ENCODE peak calls at places on chromosomes 7 and 10, in ten cellular contexts. J is IMR-90, N is Peyer's patch, F is stomach, P is transverse colon, V is body of pancreas, B is endothelial cell of umbilical vein, W is suprapubic skin, I is ovary, C is heart left ventricle. E is an unnamed sample. For H3K36me3, the result is how much of the 10 kb centered on the place peaks cover.

GRCh38 chr7:6423942-6424701 is 23.6 kb downstream of the DAGLB start:
- DNase-seq in J (no peak), N (no peak), F (peak), P (peak), V (no peak), B (no peak), W (no peak), I (no peak), C (peak), E (no peak)

GRCh38 chr7:132395375-132395774 is 180.9 kb downstream of the PLXNA4 start:
- DNase-seq in J (no peak), N (no peak), F (no peak), P (no peak), V (no peak), B (no peak), W (no peak), I (no peak), C (no peak), E (no peak)

GRCh38 chr10:132502544-132503300 is 34.9 kb upstream of the INPP5A start:
- DNase-seq in J (no peak), N (no peak), F (no peak), P (no peak), V (no peak), B (no peak), W (peak), I (no peak), C (no peak), E (no peak)

GRCh38 chr7:47416454-47417121 is 165.3 kb downstream of the TNS3 start:
- DNase-seq in J (no peak), N (no peak), F (no peak), P (no peak), V (peak), B (no peak), W (peak), I (no peak), C (no peak), E (no peak)

GRCh38 chr7:117332031-117332430 is 9.2 kb upstream of the WNT2 start:
- DNase-seq in J (no peak), N (no peak), F (no peak), P (no peak), V (no peak), B (no peak), W (no peak), I (no peak), C (no peak), E (no peak)

GRCh38 chr10:101895781-101896180 is 52.2 kb upstream of the KCNIP2 start:
- DNase-seq in J (no peak), N (no peak), F (no peak), P (no peak), V (no peak), B (no peak), W (no peak), I (no peak), C (no peak), E (no peak)

GRCh38 chr10:34739915-34740314 is 75.2 kb downstream of the PARD3 start:
- DNase-seq in J (peak), N (peak), F (peak), P (peak), V (peak), B (peak), W (no peak), I (peak), C (peak), E (peak)

GRCh38 chr7:135650831-135651573 is 11.3 kb upstream of the STMP1 start:
- DNase-seq in J (peak), N (no peak), F (no peak), P (no peak), V (no peak), B (no peak), W (no peak), I (no peak), C (no peak), E (peak)

GRCh38 chr7:123974326-123974908 is 49.4 kb downstream of the SPAM1 start:
- DNase-seq in J (no peak), N (no peak), F (no peak), P (no peak), V (no peak), B (no peak), W (no peak), I (no peak), C (no peak), E (no peak)

GRCh38 chr7:1508277-1508758 is 4.1 kb upstream of the INTS1 start:
- DNase-seq in J (no peak), N (no peak), F (no peak), P (no peak), V (peak), B (no peak), W (no peak), I (no peak), C (no peak), E (no peak)

GRCh38 chr7:2738766-2739549 is 51.0 kb downstream of the AMZ1 start:
- DNase-seq in J (no peak), N (peak), F (peak), P (no peak), V (no peak), B (no peak), W (no peak), I (peak), C (no peak), E (no peak)

GRCh38 chr10:132204781-132205473 is 18.2 kb downstream of the DPYSL4 start:
- DNase-seq in J (no peak), N (no peak), F (no peak), P (no peak), V (no peak), B (no peak), W (no peak), I (no peak), C (peak), E (no peak)

GRCh38 chr10:102262744-102263370 is 17.5 kb downstream of the GBF1 start:
- DNase-seq in J (no peak), N (no peak), F (no peak), P (no peak), V (no peak), B (no peak), W (no peak), I (no peak), C (no peak), E (peak)

GRCh38 chr10:87925570-87925969 is 62.1 kb downstream of the PTEN start:
- DNase-seq in J (no peak), N (no peak), F (no peak), P (no peak), V (no peak), B (peak), W (no peak), I (no peak), C (no peak), E (no peak)

GRCh38 chr7:159200421-159200820 is 55.8 kb upstream of the VIPR2 start:
- DNase-seq in J (no peak), N (no peak), F (no peak), P (no peak), V (no peak), B (no peak), W (no peak), I (no peak), C (no peak), E (no peak)

GRCh38 chr7:5424689-5425506 is 1.3 kb upstream of the TNRC18 start:
- DNase-seq in J (peak), N (peak), F (peak), P (peak), V (peak), B (peak), W (no peak), I (peak), C (peak), E (peak)

GRCh38 chr7:121126201-121126600 is 137.7 kb downstream of the CPED1 start:
- DNase-seq in J (no peak), N (no peak), F (no peak), P (no peak), V (no peak), B (no peak), W (no peak), I (no peak), C (no peak), E (no peak)

GRCh38 chr10:103616705-103617361 is 123.3 kb downstream of the NEURL1 start:
- DNase-seq in J (peak), N (peak), F (peak), P (peak), V (peak), B (no peak), W (peak), I (peak), C (peak), E (peak)

GRCh38 chr7:44375236-44375699 is 49.9 kb upstream of the CAMK2B start:
- DNase-seq in J (no peak), N (no peak), F (no peak), P (no peak), V (no peak), B (no peak), W (no peak), I (no peak), C (no peak), E (peak)

GRCh38 chr10:32938554-32939061 is 19.4 kb downstream of the ITGB1 start:
- DNase-seq in J (no peak), N (no peak), F (peak), P (peak), V (peak), B (no peak), W (no peak), I (no peak), C (no peak), E (peak)

GRCh38 chr7:22723171-22723601 is 3.8 kb upstream of the IL6 start:
- DNase-seq in J (peak), N (peak), F (peak), P (peak), V (peak), B (peak), W (no peak), I (no peak), C (peak), E (peak)

GRCh38 chr10:95504187-95504800 is 56.9 kb downstream of the SORBS1 start:
- DNase-seq in J (no peak), N (no peak), F (no peak), P (no peak), V (no peak), B (no peak), W (no peak), I (no peak), C (no peak), E (no peak)

GRCh38 chr10:95505084-95505610 is 56.0 kb downstream of the SORBS1 start:
- DNase-seq in J (no peak), N (no peak), F (no peak), P (no peak), V (no peak), B (peak), W (no peak), I (no peak), C (no peak), E (no peak)

GRCh38 chr10:95505641-95506040 is 55.5 kb downstream of the SORBS1 start:
- DNase-seq in J (no peak), N (no peak), F (no peak), P (no peak), V (no peak), B (no peak), W (no peak), I (no peak), C (no peak), E (no peak)

GRCh38 chr10:95508730-95509129 is 52.4 kb downstream of the SORBS1 start:
- DNase-seq in J (peak), N (no peak), F (no peak), P (no peak), V (no peak), B (peak), W (no peak), I (no peak), C (no peak), E (no peak)

DNA sequence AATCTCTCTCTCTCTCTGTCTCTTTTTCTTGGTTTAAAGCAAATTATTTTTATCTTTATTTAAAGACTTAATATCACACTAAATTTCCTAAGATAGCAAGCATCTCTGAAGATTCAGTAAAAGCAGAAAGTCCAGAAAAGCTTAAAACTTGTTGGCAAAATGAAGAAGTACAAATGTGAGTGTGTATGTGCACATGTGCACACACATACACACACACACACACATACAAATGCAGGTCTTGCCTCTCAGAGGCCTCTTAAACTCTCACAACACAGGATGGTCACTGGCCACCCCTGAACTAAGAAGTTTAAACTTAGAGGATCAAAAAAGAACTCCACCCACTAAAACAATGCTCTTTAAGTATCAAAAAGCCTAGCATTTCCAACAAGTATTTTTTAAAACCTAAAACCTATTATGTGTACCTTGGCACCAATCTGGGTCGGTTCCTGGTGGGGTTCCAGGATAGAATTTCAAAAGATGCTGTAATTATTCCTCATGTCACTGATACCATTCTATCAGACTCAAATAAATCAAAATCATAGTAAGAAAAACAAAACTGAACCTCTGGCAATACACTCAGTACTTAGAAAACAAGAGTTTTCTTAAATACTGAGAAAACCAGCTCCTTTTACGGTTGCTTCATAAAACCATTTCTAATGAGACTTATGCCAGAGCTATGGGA is 55.0 kb downstream of the SORBS1 start:
- DNase-seq in J (no peak), N (no peak), F (no peak), P (no peak), V (no peak), B (peak), W (no peak), I (no peak), C (no peak), E (no peak)
- H3K27ac ChIP-seq in J (no peak), N (no peak), F (peak), P (peak), V (no peak), B (no peak), W (no peak), I (no peak), C (peak), E (peak)

DNA sequence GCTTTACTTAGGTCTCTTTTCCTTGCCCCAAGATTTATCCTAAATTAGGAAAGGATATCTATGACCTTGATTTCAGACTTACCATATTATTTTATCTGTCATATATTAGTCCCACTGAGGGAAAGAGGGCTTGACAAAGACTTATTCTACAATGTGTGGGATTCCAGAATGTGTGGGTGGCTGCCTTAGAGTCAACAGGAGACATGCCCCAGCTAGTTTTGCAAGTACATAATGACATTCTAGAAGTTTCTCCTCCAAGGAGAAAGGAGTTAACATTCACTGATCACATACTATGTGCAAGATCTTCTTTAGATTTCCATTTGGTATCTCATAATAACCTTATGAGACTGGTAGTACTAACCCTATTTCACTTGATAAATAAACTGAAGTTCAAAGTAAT is 25.1 kb downstream of the IRF5 start:
- DNase-seq in J (no peak), N (no peak), F (no peak), P (no peak), V (no peak), B (no peak), W (no peak), I (no peak), C (no peak), E (no peak)
- H3K36me3 ChIP-seq in J (under half), N (under half), F (half or more), P (under half), V (under half), B (under half), W (half or more), I (under half), C (half or more), E (under half)

GRCh38 chr7:100544949-100545635 is 6.1 kb downstream of the AGFG2 start:
- DNase-seq in J (peak), N (no peak), F (peak), P (no peak), V (no peak), B (no peak), W (no peak), I (no peak), C (no peak), E (no peak)
- TF ChIP-seq POLR2A in J (no peak), N (no peak), F (no peak), P (no peak), V (peak), B (no peak), W (no peak), I (no peak), C (no peak), E (peak)

GRCh38 chr10:93478873-93479272 is 3.3 kb downstream of the MYOF start:
- DNase-seq in J (no peak), N (no peak), F (no peak), P (no peak), V (no peak), B (no peak), W (no peak), I (no peak), C (no peak), E (peak)

GRCh38 chr10:93475871-93476270 is 6.3 kb downstream of the MYOF start:
- DNase-seq in J (peak), N (no peak), F (no peak), P (peak), V (no peak), B (peak), W (no peak), I (no peak), C (no peak), E (no peak)

GRCh38 chr10:93475227-93475626 is 6.9 kb downstream of the MYOF start:
- DNase-seq in J (no peak), N (no peak), F (no peak), P (no peak), V (no peak), B (no peak), W (no peak), I (no peak), C (no peak), E (no peak)

GRCh38 chr10:93473804-93474472 is 8.2 kb downstream of the MYOF start:
- DNase-seq in J (no peak), N (no peak), F (no peak), P (no peak), V (no peak), B (no peak), W (no peak), I (no peak), C (no peak), E (peak)

DNA sequence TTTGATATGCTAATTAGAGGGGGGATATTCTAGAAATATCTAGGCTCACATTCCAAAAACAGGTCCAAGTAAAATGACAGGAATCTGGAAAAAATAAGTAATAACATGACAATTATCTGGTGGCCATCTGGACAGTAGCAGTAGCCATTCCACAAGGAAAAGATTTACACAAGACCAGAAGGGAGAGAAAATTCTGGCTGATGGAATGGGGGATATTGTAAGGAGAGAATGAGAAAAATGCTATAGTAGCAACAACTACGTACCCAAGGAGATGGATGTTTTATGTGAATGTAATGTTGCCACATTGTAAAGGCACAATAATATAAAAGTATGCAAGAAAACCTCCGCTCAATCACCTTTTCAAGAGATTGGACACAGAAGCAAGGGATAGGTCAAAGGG is 5.4 kb downstream of the MYOF start:
- DNase-seq in J (no peak), N (no peak), F (no peak), P (no peak), V (no peak), B (no peak), W (no peak), I (no peak), C (no peak), E (no peak)
- H3K27ac ChIP-seq in J (no peak), N (no peak), F (no peak), P (peak), V (no peak), B (peak), W (peak), I (no peak), C (no peak), E (no peak)

GRCh38 chr10:95613330-95613729 is 43.2 kb downstream of the ALDH18A1 start:
- DNase-seq in J (no peak), N (no peak), F (no peak), P (no peak), V (no peak), B (no peak), W (no peak), I (no peak), C (no peak), E (no peak)
- H3K36me3 ChIP-seq in J (half or more), N (under half), F (half or more), P (half or more), V (half or more), B (under half), W (half or more), I (under half), C (half or more), E (under half)

DNA sequence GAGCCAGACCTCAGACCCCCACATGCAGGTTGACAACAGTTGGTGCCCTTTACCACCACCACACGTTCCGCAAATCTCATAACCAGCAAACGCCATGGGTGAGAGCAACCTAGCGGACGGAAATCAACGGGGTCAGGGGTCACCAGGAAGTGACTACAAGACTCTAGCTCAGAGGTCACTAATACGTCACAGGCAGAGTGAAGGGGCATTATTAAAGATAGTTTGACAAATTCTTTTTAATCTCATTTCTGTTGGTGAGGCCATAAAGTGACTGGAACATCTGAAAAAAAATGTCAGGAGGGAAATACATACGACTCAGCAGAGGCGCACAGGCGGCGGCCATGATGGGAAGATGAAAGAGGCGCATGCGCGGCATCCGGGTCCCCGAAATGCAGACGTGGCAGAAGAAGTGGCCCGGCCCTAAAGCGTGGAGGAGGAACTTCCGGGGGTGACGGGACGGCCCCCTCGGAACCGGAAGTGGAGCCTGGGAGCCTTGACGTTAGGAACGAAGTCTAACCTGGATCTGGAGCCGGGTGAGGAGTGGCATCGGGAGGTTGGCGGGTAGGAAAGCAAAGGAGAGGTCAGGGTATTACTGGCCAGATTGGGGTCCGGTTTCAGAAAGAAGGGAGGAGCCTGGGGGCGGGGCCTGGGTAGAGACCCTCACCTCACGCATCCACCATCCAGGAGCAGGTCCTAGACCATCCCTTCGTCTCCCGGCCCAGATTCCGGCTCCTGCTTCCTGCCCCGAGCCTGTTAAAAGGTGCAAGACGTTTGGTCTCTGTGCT is at the start of gene SEC24C:
- DNase-seq in J (peak), N (peak), F (peak), P (peak), V (peak), B (peak), W (peak), I (peak), C (peak), E (peak)
- TF ChIP-seq POLR2A in J (peak), N (peak), F (no peak), P (peak), V (peak), B (peak), W (peak), I (peak), C (no peak), E (peak)

GRCh38 chr7:137005873-137006272 is 137.4 kb downstream of the CHRM2 start:
- DNase-seq in J (no peak), N (no peak), F (no peak), P (no peak), V (no peak), B (no peak), W (no peak), I (no peak), C (no peak), E (no peak)
- H3K27ac ChIP-seq in J (peak), N (no peak), F (peak), P (peak), V (no peak), B (no peak), W (no peak), I (no peak), C (no peak), E (no peak)

GRCh38 chr7:82445226-82445625 is 1.6 kb upstream of the CACNA2D1 start:
- DNase-seq in J (no peak), N (no peak), F (no peak), P (no peak), V (no peak), B (no peak), W (no peak), I (no peak), C (no peak), E (no peak)
- H3K36me3 ChIP-seq in J (under half), N (under half), F (under half), P (under half), V (under half), B (under half), W (under half), I (under half), C (under half), E (under half)

GRCh38 chr7:126700807-126701604 is 551.7 kb downstream of the GRM8 start:
- DNase-seq in J (peak), N (peak), F (no peak), P (peak), V (no peak), B (peak), W (no peak), I (peak), C (no peak), E (peak)
- TF ChIP-seq POLR2A in J (no peak), N (no peak), F (no peak), P (no peak), V (no peak), B (peak), W (no peak), I (no peak), C (no peak), E (no peak)

E was measured in adrenal gland.